ENCODE peak calls at places on chromosomes 11 and 22, in five cellular contexts. S is endothelial cell of umbilical vein, U is heart right ventricle, M is breast epithelium, I is tibial nerve. K is an unnamed sample.

GRCh38 chr11:74397531-74398243 is 546 bp downstream of the PGM2L1 start:
- DNase-seq in M (no peak), S (peak; percentile 56), U (peak; percentile 42), I (no peak), K (peak; percentile 43)

GRCh38 chr22:33909075-33909458 is 11.2 kb downstream of the LARGE1 start:
- DNase-seq in S (no peak), I (no peak), U (no peak), M (no peak), K (no peak)

GRCh38 chr11:91170711-91171110 is 947.9 kb upstream of the CHORDC1 start:
- DNase-seq in S (no peak), M (no peak), U (no peak), I (no peak), K (no peak)

GRCh38 chr11:126630893-126631292 is 275.4 kb downstream of the ST3GAL4 start:
- DNase-seq in U (no peak), I (no peak), S (no peak), M (no peak), K (no peak)

GRCh38 chr11:12258451-12258850 is 118.9 kb upstream of the PARVA start:
- DNase-seq in U (no peak), I (no peak), S (no peak), M (no peak), K (no peak)

GRCh38 chr11:1888811-1889526 is 2.7 kb downstream of the PRR33 start:
- DNase-seq in I (no peak), S (no peak), M (no peak), U (peak; percentile 50), K (peak; percentile 81)

GRCh38 chr11:113411536-113411935 is 24.0 kb downstream of the ANKK1 start:
- DNase-seq in S (no peak), I (no peak), U (no peak), M (no peak), K (no peak)

GRCh38 chr11:45930031-45930794 is 7.8 kb downstream of the LARGE2 start:
- DNase-seq in M (no peak), U (peak; percentile 58), I (no peak), S (no peak), K (peak; percentile 15)

GRCh38 chr22:46728470-46728869 is 9.6 kb downstream of the CERK start:
- DNase-seq in U (no peak), I (no peak), S (no peak), M (no peak), K (no peak)

GRCh38 chr11:134939905-134940304 is 527.9 kb upstream of the B3GAT1 start:
- DNase-seq in U (peak; percentile 25), I (no peak), M (no peak), S (no peak), K (no peak)
- TF ChIP-seq CTCF in U (no peak), I (no peak), M (no peak), S (no peak), K (no peak)

DNA sequence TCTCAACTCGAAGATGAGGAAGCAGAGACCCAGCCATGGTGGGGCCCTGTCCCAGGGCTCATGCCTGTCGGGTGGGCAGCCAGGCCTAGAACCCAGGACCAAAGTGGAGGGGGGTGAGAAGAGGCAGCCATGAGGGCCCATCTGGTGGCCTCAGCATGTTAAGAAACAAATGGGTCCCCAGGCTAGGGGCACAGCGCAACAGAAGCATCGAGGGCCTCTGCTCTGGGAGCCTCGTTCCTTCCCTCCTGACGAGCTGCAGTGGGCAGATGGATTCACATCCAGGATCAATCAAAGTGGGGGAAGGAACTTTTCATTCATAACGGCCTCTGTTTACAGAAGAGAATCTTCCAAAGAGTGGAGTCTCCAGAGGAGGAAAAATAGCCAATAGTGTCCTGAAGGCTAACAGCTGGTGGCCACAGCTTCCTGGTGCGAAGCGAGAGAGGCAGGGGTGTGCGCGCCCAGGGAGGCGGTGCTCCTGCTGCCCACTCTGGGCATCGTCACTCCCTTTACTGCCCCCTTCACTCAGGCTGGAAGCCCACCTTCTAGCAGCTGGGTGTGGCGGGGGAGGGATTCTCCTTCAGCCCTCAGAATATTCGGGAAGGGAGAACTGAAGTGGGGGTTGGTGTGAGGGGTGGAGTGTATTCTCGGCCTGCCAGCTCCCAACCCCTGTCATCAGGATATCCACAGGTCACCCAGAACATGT is 4.3 kb downstream of the CBX7 start:
- DNase-seq in I (no peak), U (no peak), M (no peak), S (no peak), K (no peak)
- H3K27ac ChIP-seq in I (peak overlapping the region; percentile 97), U (no peak overlapping the region), M (peak overlapping the region; percentile 97), S (no peak overlapping the region), K (peak overlapping the region; percentile 22)

GRCh38 chr11:117456027-117456720 is 128.5 kb downstream of the CEP164 start:
- DNase-seq in M (no peak), I (no peak), S (no peak), U (no peak), K (no peak)
- H3K4me1 ChIP-seq in M (no peaks in the 10 kb centered on the region), I (no peaks in the 10 kb centered on the region), S (no peaks in the 10 kb centered on the region), U (no peaks in the 10 kb centered on the region), K (no peaks in the 10 kb centered on the region)

GRCh38 chr11:18203723-18204122 is 31.1 kb downstream of the MRGPRX4 start:
- DNase-seq in I (no peak), U (no peak), M (no peak), S (peak; percentile 5), K (no peak)
- TF ChIP-seq CTCF in I (peak; percentile 9), U (peak; percentile 17), M (no peak), S (peak; percentile 45), K (no peak)

GRCh38 chr11:8389034-8389996 is 125.6 kb upstream of the LMO1 start:
- DNase-seq in S (no peak), M (no peak), I (no peak), U (no peak), K (no peak)
- H3K27ac ChIP-seq in S (no peak overlapping the region), M (peak overlapping the region; percentile 70), I (peak overlapping the region; percentile 63), U (peak overlapping the region; percentile 16), K (no peak overlapping the region)

DNA sequence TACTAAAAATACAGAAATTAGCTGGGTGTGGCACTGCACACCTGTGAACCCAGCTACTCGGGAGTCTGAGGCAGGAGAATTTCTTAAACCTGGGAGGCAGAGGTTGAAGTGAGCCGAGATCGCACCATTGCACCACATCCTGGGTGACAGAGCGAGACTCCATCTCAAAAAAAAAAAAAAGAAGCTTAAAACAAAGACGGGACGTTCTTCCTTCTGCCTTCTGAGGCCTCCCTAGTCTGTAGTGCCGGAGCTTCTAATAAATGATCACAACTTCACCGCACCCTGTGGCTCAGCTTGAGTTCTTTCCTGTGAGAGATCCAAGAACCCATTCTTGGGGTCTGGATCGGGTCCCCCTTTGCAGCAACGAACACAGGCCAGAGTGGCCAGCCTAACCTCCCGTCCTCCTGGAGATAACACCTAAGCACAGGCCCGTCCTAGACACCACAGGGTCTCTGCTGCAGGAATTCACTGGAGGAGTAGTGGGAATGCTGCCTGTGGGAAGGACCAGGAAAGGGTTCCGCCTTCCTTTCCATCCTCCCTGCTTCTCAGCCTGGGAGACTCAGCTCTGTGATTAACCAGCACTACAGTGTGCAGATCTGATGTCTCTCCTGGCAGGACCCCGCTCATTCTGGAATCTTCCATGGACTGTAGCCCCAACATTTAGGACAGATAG is 2.2 kb upstream of the APOBEC3H start:
- DNase-seq in M (no peak), I (no peak), U (no peak), S (no peak), K (no peak)
- H3K4me1 ChIP-seq in M (no peaks in the 10 kb centered on the region), I (no peaks in the 10 kb centered on the region), U (peaks cover 6% of the 10 kb centered on the region), S (no peaks in the 10 kb centered on the region), K (peaks cover 87% of the 10 kb centered on the region)

K was measured in CD8-positive, alpha-beta T cell.